ENCODE peak calls at places on chromosomes 2 and 18, in nine cellular contexts. O is cardiac fibroblast; T is non-pigmented ciliary epithelial cell; J is NCI-H774; U is activated CD4-positive, alpha-beta T cell treated with anti-CD3 and anti-CD28 coated beads, Interleukin-2, amount 50 U/mL, for 1 hour; N is hepatocyte; C is GM12892; A is astrocyte of the spinal cord; H is C1 segment of cervical spinal cord. L is an unnamed sample.
A peak's percentile ranks its signal among the peaks of the same experiment; 100 is the strongest.

GRCh38 chr18:44579745-44580144 is 100.9 kb upstream of the SETBP1 start:
- DNase-seq in O (no peak), T (no peak), J (no peak), U (no peak), N (no peak), C (no peak), A (no peak), H (no peak), L (no peak)

GRCh38 chr2:201024518-201024917 is 47.0 kb downstream of the HYCC2 start:
- DNase-seq in O (no peak), T (no peak), J (no peak), U (no peak), N (no peak), C (no peak), A (no peak), H (no peak), L (no peak)

GRCh38 chr2:233349005-233349998 is 5.0 kb upstream of the DGKD start:
- DNase-seq in O (peak; percentile 31), T (no peak), J (no peak), U (no peak), N (peak; percentile 21), C (peak; percentile 61), A (no peak), H (no peak), L (no peak)

GRCh38 chr2:33021542-33022259 is 74.9 kb downstream of the LTBP1 start:
- DNase-seq in O (peak; percentile 89), T (peak; percentile 84), J (no peak), U (no peak), N (no peak), C (no peak), A (peak; percentile 76), H (no peak), L (no peak)

GRCh38 chr2:183070942-183071844 is 7.4 kb upstream of the DUSP19 start:
- DNase-seq in O (peak; percentile 67), T (no peak), J (peak; percentile 46), U (no peak), N (peak; percentile 71), C (no peak), A (peak; percentile 23), H (no peak), L (no peak)

GRCh38 chr2:217746741-217747287 is 256.0 kb downstream of the TNS1 start:
- DNase-seq in O (peak; percentile 52), T (no peak), J (no peak), U (no peak), N (no peak), C (no peak), A (no peak), H (no peak), L (no peak)

GRCh38 chr2:235027558-235028214 is 75.9 kb downstream of the SH3BP4 start:
- DNase-seq in O (peak; percentile 82), T (no peak), J (no peak), U (no peak), N (no peak), C (no peak), A (peak; percentile 76), H (no peak), L (no peak)

GRCh38 chr2:150421252-150421651 is 66.2 kb downstream of the RND3 start:
- DNase-seq in O (no peak), T (no peak), J (no peak), U (no peak), N (no peak), C (no peak), A (no peak), H (no peak), L (no peak)

GRCh38 chr2:218229851-218230250 is 12.9 kb downstream of the ARPC2 start:
- DNase-seq in O (peak; percentile 46), T (no peak), J (no peak), U (no peak), N (no peak), C (no peak), A (peak; percentile 45), H (no peak), L (no peak)

GRCh38 chr18:10412933-10413332 is 41.5 kb upstream of the APCDD1 start:
- DNase-seq in O (no peak), T (no peak), J (no peak), U (no peak), N (no peak), C (no peak), A (no peak), H (no peak), L (no peak)

GRCh38 chr2:226888378-226888915 is 52.6 kb downstream of the RHBDD1 start:
- DNase-seq in O (peak; percentile 43), T (no peak), J (no peak), U (no peak), N (no peak), C (no peak), A (no peak), H (no peak), L (no peak)

GRCh38 chr2:197873293-197873701 is 68.9 kb downstream of the PLCL1 start:
- DNase-seq in O (peak; percentile 59), T (peak; percentile 60), J (peak; percentile 43), U (no peak), N (no peak), C (no peak), A (peak; percentile 93), H (no peak), L (no peak)

GRCh38 chr2:36238126-36238525 is 117.5 kb upstream of the CRIM1 start:
- DNase-seq in O (no peak), T (no peak), J (no peak), U (no peak), N (peak; percentile 11), C (no peak), A (no peak), H (no peak), L (no peak)

GRCh38 chr2:221571391-221572179 is 519 bp downstream of the EPHA4 start:
- DNase-seq in O (peak; percentile 15), T (no peak), J (peak; percentile 23), U (no peak), N (peak; percentile 46), C (peak; percentile 25), A (peak; percentile 45), H (no peak), L (no peak)

GRCh38 chr2:32124660-32125059 is 41.0 kb upstream of the SLC30A6 start:
- DNase-seq in O (no peak), T (no peak), J (no peak), U (no peak), N (no peak), C (no peak), A (no peak), H (no peak), L (no peak)

GRCh38 chr2:46002507-46002883 is 294.7 kb upstream of the EPAS1 start:
- DNase-seq in O (peak; percentile 51), T (no peak), J (peak; percentile 26), U (no peak), N (peak; percentile 41), C (no peak), A (peak; percentile 25), H (no peak), L (no peak)

GRCh38 chr18:74609535-74609934 is 11.9 kb downstream of the ZNF407 start:
- DNase-seq in O (peak; percentile 80), T (peak; percentile 57), J (no peak), U (no peak), N (no peak), C (no peak), A (peak; percentile 53), H (no peak), L (no peak)

GRCh38 chr2:85754313-85755095 is 713 bp downstream of the ATOH8 start:
- DNase-seq in O (peak; percentile 73), T (no peak), J (no peak), U (peak; percentile 35), N (peak; percentile 72), C (no peak), A (peak; percentile 64), H (no peak), L (no peak)

GRCh38 chr2:218035463-218036100 is 32.8 kb upstream of the TNS1 start:
- DNase-seq in O (no peak), T (no peak), J (no peak), U (no peak), N (no peak), C (no peak), A (no peak), H (no peak), L (no peak)

GRCh38 chr2:176126929-176127768 is 2.4 kb upstream of the HOXD8 start:
- DNase-seq in O (peak; percentile 75), T (peak; percentile 8), J (peak; percentile 36), U (peak; percentile 72), N (peak; percentile 80), C (no peak), A (peak; percentile 65), H (no peak), L (no peak)

GRCh38 chr2:229802785-229803184 is 88.4 kb upstream of the DNER start:
- DNase-seq in O (no peak), T (no peak), J (no peak), U (no peak), N (no peak), C (no peak), A (no peak), H (no peak), L (no peak)

GRCh38 chr2:232540441-232541041 is 1.0 kb downstream of the CHRNG start:
- DNase-seq in O (no peak), T (no peak), J (no peak), U (no peak), N (no peak), C (no peak), A (no peak), H (no peak), L (no peak)